ENCODE peak calls at places on chromosomes 13 and 19, in ten cellular contexts. One of them, this sample, is unnamed.

GRCh38 chr19:8577247-8577646 is at the start of gene MYO1F:
- DNase-seq in BJ: no peak
- DNase-seq in fibroblast of pulmonary artery: no peak
- DNase-seq in nephron progenitor cell: no peak
- DNase-seq in naive thymus-derived CD8-positive, alpha-beta T cell: no peak
- DNase-seq in HCEC 1CT: no peak
- DNase-seq in NCI-H1105 treated with DMSO at 0.1 percent for 48 hours: no peak
- DNase-seq in heart right ventricle: peak; percentile 61
- DNase-seq in ureter: no peak
- DNase-seq in H1: no peak
- DNase-seq in this sample: no peak

GRCh38 chr19:5680083-5680436 is 256 bp downstream of the MICOS13 start:
- DNase-seq in NCI-H1105 treated with DMSO at 0.1 percent for 48 hours: no peak
- DNase-seq in BJ: no peak
- DNase-seq in fibroblast of pulmonary artery: peak; percentile 26
- DNase-seq in naive thymus-derived CD8-positive, alpha-beta T cell: no peak
- DNase-seq in HCEC 1CT: no peak
- DNase-seq in ureter: no peak
- DNase-seq in heart right ventricle: peak; percentile 58
- DNase-seq in H1: no peak
- DNase-seq in nephron progenitor cell: peak; percentile 36
- DNase-seq in this sample: no peak

GRCh38 chr19:7734220-7735203 is 2.6 kb upstream of the CLEC4G start:
- DNase-seq in nephron progenitor cell: no peak
- DNase-seq in naive thymus-derived CD8-positive, alpha-beta T cell: no peak
- DNase-seq in BJ: no peak
- DNase-seq in HCEC 1CT: no peak
- DNase-seq in H1: no peak
- DNase-seq in ureter: no peak
- DNase-seq in heart right ventricle: no peak
- DNase-seq in fibroblast of pulmonary artery: peak; percentile 46
- DNase-seq in NCI-H1105 treated with DMSO at 0.1 percent for 48 hours: no peak
- DNase-seq in this sample: no peak

GRCh38 chr19:2552859-2553258 is 76.9 kb downstream of the GADD45B start:
- DNase-seq in nephron progenitor cell: no peak
- DNase-seq in fibroblast of pulmonary artery: no peak
- DNase-seq in HCEC 1CT: no peak
- DNase-seq in heart right ventricle: no peak
- DNase-seq in NCI-H1105 treated with DMSO at 0.1 percent for 48 hours: no peak
- DNase-seq in BJ: no peak
- DNase-seq in H1: no peak
- DNase-seq in naive thymus-derived CD8-positive, alpha-beta T cell: peak; percentile 34
- DNase-seq in ureter: no peak
- DNase-seq in this sample: no peak

GRCh38 chr19:15035795-15036311 is 13.4 kb upstream of the CASP14 start:
- DNase-seq in HCEC 1CT: no peak
- DNase-seq in fibroblast of pulmonary artery: no peak
- DNase-seq in nephron progenitor cell: no peak
- DNase-seq in BJ: no peak
- DNase-seq in heart right ventricle: no peak
- DNase-seq in NCI-H1105 treated with DMSO at 0.1 percent for 48 hours: no peak
- DNase-seq in ureter: no peak
- DNase-seq in naive thymus-derived CD8-positive, alpha-beta T cell: no peak
- DNase-seq in H1: no peak
- DNase-seq in this sample: no peak

GRCh38 chr13:26557393-26558073 is at the start of gene WASF3:
- DNase-seq in nephron progenitor cell: peak; percentile 98
- DNase-seq in ureter: peak; percentile 94
- DNase-seq in BJ: peak; percentile 41
- DNase-seq in HCEC 1CT: peak; percentile 95
- DNase-seq in NCI-H1105 treated with DMSO at 0.1 percent for 48 hours: peak; percentile 85
- DNase-seq in heart right ventricle: peak; percentile 95
- DNase-seq in H1: peak; percentile 73
- DNase-seq in fibroblast of pulmonary artery: peak; percentile 93
- DNase-seq in naive thymus-derived CD8-positive, alpha-beta T cell: no peak
- DNase-seq in this sample: peak; percentile 90

GRCh38 chr19:57321746-57322145 is 1.5 kb downstream of the ZNF543 start:
- DNase-seq in heart right ventricle: no peak
- DNase-seq in nephron progenitor cell: no peak
- DNase-seq in HCEC 1CT: no peak
- DNase-seq in naive thymus-derived CD8-positive, alpha-beta T cell: no peak
- DNase-seq in ureter: no peak
- DNase-seq in NCI-H1105 treated with DMSO at 0.1 percent for 48 hours: no peak
- DNase-seq in BJ: no peak
- DNase-seq in H1: no peak
- DNase-seq in fibroblast of pulmonary artery: no peak
- DNase-seq in this sample: no peak

GRCh38 chr13:28467034-28467433 is 27.9 kb downstream of the FLT1 start:
- DNase-seq in heart right ventricle: no peak
- DNase-seq in ureter: no peak
- DNase-seq in HCEC 1CT: no peak
- DNase-seq in naive thymus-derived CD8-positive, alpha-beta T cell: no peak
- DNase-seq in BJ: no peak
- DNase-seq in NCI-H1105 treated with DMSO at 0.1 percent for 48 hours: no peak
- DNase-seq in H1: no peak
- DNase-seq in nephron progenitor cell: no peak
- DNase-seq in fibroblast of pulmonary artery: peak; percentile 44
- DNase-seq in this sample: no peak

GRCh38 chr19:16067205-16067938 is 8.9 kb upstream of the TPM4 start:
- DNase-seq in ureter: peak; percentile 91
- DNase-seq in naive thymus-derived CD8-positive, alpha-beta T cell: no peak
- DNase-seq in H1: no peak
- DNase-seq in HCEC 1CT: peak; percentile 97
- DNase-seq in BJ: no peak
- DNase-seq in fibroblast of pulmonary artery: peak; percentile 91
- DNase-seq in nephron progenitor cell: no peak
- DNase-seq in heart right ventricle: peak; percentile 55
- DNase-seq in NCI-H1105 treated with DMSO at 0.1 percent for 48 hours: no peak
- DNase-seq in this sample: peak; percentile 61

GRCh38 chr13:91482427-91482826 is 84.0 kb downstream of the GPC5 start:
- DNase-seq in BJ: no peak
- DNase-seq in ureter: no peak
- DNase-seq in HCEC 1CT: no peak
- DNase-seq in heart right ventricle: no peak
- DNase-seq in nephron progenitor cell: peak; percentile 6
- DNase-seq in H1: no peak
- DNase-seq in naive thymus-derived CD8-positive, alpha-beta T cell: no peak
- DNase-seq in fibroblast of pulmonary artery: no peak
- DNase-seq in NCI-H1105 treated with DMSO at 0.1 percent for 48 hours: no peak
- DNase-seq in this sample: no peak

GRCh38 chr19:35399948-35400772 is 29.3 kb downstream of the GPR42 start:
- DNase-seq in H1: no peak
- DNase-seq in BJ: no peak
- DNase-seq in fibroblast of pulmonary artery: no peak
- DNase-seq in NCI-H1105 treated with DMSO at 0.1 percent for 48 hours: no peak
- DNase-seq in nephron progenitor cell: no peak
- DNase-seq in HCEC 1CT: no peak
- DNase-seq in ureter: no peak
- DNase-seq in heart right ventricle: no peak
- DNase-seq in naive thymus-derived CD8-positive, alpha-beta T cell: no peak
- DNase-seq in this sample: no peak

GRCh38 chr19:3627351-3627723 is 747 bp upstream of the CACTIN start:
- DNase-seq in NCI-H1105 treated with DMSO at 0.1 percent for 48 hours: no peak
- DNase-seq in fibroblast of pulmonary artery: no peak
- DNase-seq in naive thymus-derived CD8-positive, alpha-beta T cell: no peak
- DNase-seq in HCEC 1CT: no peak
- DNase-seq in H1: no peak
- DNase-seq in ureter: no peak
- DNase-seq in heart right ventricle: no peak
- DNase-seq in nephron progenitor cell: no peak
- DNase-seq in BJ: no peak
- DNase-seq in this sample: no peak

GRCh38 chr19:19006213-19006612 is 27.1 kb downstream of the SUGP2 start:
- DNase-seq in BJ: no peak
- DNase-seq in fibroblast of pulmonary artery: peak; percentile 25
- DNase-seq in HCEC 1CT: no peak
- DNase-seq in naive thymus-derived CD8-positive, alpha-beta T cell: no peak
- DNase-seq in NCI-H1105 treated with DMSO at 0.1 percent for 48 hours: no peak
- DNase-seq in ureter: no peak
- DNase-seq in H1: no peak
- DNase-seq in nephron progenitor cell: no peak
- DNase-seq in heart right ventricle: no peak
- DNase-seq in this sample: no peak

GRCh38 chr19:2592824-2593223 is 109.7 kb downstream of the GNG7 start:
- DNase-seq in heart right ventricle: no peak
- DNase-seq in fibroblast of pulmonary artery: no peak
- DNase-seq in H1: no peak
- DNase-seq in NCI-H1105 treated with DMSO at 0.1 percent for 48 hours: no peak
- DNase-seq in ureter: no peak
- DNase-seq in HCEC 1CT: no peak
- DNase-seq in naive thymus-derived CD8-positive, alpha-beta T cell: no peak
- DNase-seq in nephron progenitor cell: no peak
- DNase-seq in BJ: no peak
- DNase-seq in this sample: no peak

GRCh38 chr19:17055636-17056035 is 19.6 kb downstream of the HAUS8 start:
- DNase-seq in nephron progenitor cell: no peak
- DNase-seq in H1: no peak
- DNase-seq in naive thymus-derived CD8-positive, alpha-beta T cell: no peak
- DNase-seq in HCEC 1CT: no peak
- DNase-seq in NCI-H1105 treated with DMSO at 0.1 percent for 48 hours: no peak
- DNase-seq in fibroblast of pulmonary artery: no peak
- DNase-seq in ureter: no peak
- DNase-seq in heart right ventricle: no peak
- DNase-seq in BJ: no peak
- DNase-seq in this sample: no peak

GRCh38 chr13:95298971-95299627 is 2.2 kb downstream of the ABCC4 start:
- DNase-seq in ureter: no peak
- DNase-seq in naive thymus-derived CD8-positive, alpha-beta T cell: no peak
- DNase-seq in NCI-H1105 treated with DMSO at 0.1 percent for 48 hours: no peak
- DNase-seq in H1: no peak
- DNase-seq in fibroblast of pulmonary artery: peak; percentile 72
- DNase-seq in HCEC 1CT: peak; percentile 87
- DNase-seq in BJ: no peak
- DNase-seq in nephron progenitor cell: no peak
- DNase-seq in heart right ventricle: no peak
- DNase-seq in this sample: no peak

GRCh38 chr19:29495971-29496441 is 29.8 kb upstream of the VSTM2B start:
- DNase-seq in heart right ventricle: no peak
- DNase-seq in HCEC 1CT: no peak
- DNase-seq in ureter: peak; percentile 9
- DNase-seq in fibroblast of pulmonary artery: no peak
- DNase-seq in H1: no peak
- DNase-seq in nephron progenitor cell: no peak
- DNase-seq in naive thymus-derived CD8-positive, alpha-beta T cell: no peak
- DNase-seq in BJ: no peak
- DNase-seq in NCI-H1105 treated with DMSO at 0.1 percent for 48 hours: no peak
- DNase-seq in this sample: no peak

GRCh38 chr13:50080856-50081105 is 65.5 kb downstream of the KCNRG start:
- DNase-seq in nephron progenitor cell: no peak
- DNase-seq in BJ: no peak
- DNase-seq in heart right ventricle: no peak
- DNase-seq in ureter: no peak
- DNase-seq in H1: no peak
- DNase-seq in NCI-H1105 treated with DMSO at 0.1 percent for 48 hours: no peak
- DNase-seq in HCEC 1CT: no peak
- DNase-seq in fibroblast of pulmonary artery: peak; percentile 44
- DNase-seq in naive thymus-derived CD8-positive, alpha-beta T cell: no peak
- DNase-seq in this sample: no peak

GRCh38 chr19:19409235-19410030 is 4.0 kb downstream of the GATAD2A start:
- DNase-seq in heart right ventricle: no peak
- DNase-seq in naive thymus-derived CD8-positive, alpha-beta T cell: no peak
- DNase-seq in ureter: no peak
- DNase-seq in H1: no peak
- DNase-seq in nephron progenitor cell: no peak
- DNase-seq in BJ: no peak
- DNase-seq in HCEC 1CT: no peak
- DNase-seq in NCI-H1105 treated with DMSO at 0.1 percent for 48 hours: no peak
- DNase-seq in fibroblast of pulmonary artery: no peak
- DNase-seq in this sample: no peak

GRCh38 chr13:34189946-34190345 is 372.0 kb downstream of the RFC3 start:
- DNase-seq in H1: no peak
- DNase-seq in fibroblast of pulmonary artery: no peak
- DNase-seq in ureter: no peak
- DNase-seq in heart right ventricle: no peak
- DNase-seq in nephron progenitor cell: no peak
- DNase-seq in naive thymus-derived CD8-positive, alpha-beta T cell: no peak
- DNase-seq in BJ: no peak
- DNase-seq in NCI-H1105 treated with DMSO at 0.1 percent for 48 hours: no peak
- DNase-seq in HCEC 1CT: no peak
- DNase-seq in this sample: no peak

GRCh38 chr13:51822106-51822840 is 18.3 kb upstream of the DHRS12 start:
- DNase-seq in nephron progenitor cell: no peak
- DNase-seq in naive thymus-derived CD8-positive, alpha-beta T cell: no peak
- DNase-seq in H1: no peak
- DNase-seq in NCI-H1105 treated with DMSO at 0.1 percent for 48 hours: no peak
- DNase-seq in heart right ventricle: no peak
- DNase-seq in BJ: no peak
- DNase-seq in ureter: no peak
- DNase-seq in HCEC 1CT: no peak
- DNase-seq in fibroblast of pulmonary artery: no peak
- DNase-seq in this sample: no peak

This sample was measured in GM04504.